ENCODE peak calls at places on chromosomes 4 and X, in eight cellular contexts. H is A673, M is cardiac muscle cell, V is GM13977, A is B cell, X is fibroblast of mammary gland, Q is tibial artery, I is HepG2. Z is an unnamed sample.

GRCh38 chr4:72076562-72076961 is 44.8 kb downstream of the NPFFR2 start:
- DNase-seq in V (no peak), X (peak; percentile 4), H (peak; percentile 0), I (no peak), Q (no peak), M (peak; percentile 1), A (no peak), Z (no peak)

GRCh38 chrX:115560211-115560977 is 580 bp upstream of the PLS3 start:
- DNase-seq in I (peak; percentile 63), V (no peak), X (no peak), A (no peak), Q (no peak), M (no peak), H (no peak), Z (no peak)

GRCh38 chr4:155809835-155810234 is 51.0 kb downstream of the GUCY1B1 start:
- DNase-seq in A (no peak), H (peak; percentile 90), Q (no peak), I (peak; percentile 64), V (peak; percentile 39), M (peak; percentile 74), X (peak; percentile 94), Z (no peak)

GRCh38 chrX:151323054-151323453 is 74.0 kb upstream of the VMA21 start:
- DNase-seq in V (no peak), A (no peak), M (no peak), H (no peak), X (no peak), Q (no peak), I (no peak), Z (no peak)

GRCh38 chr4:149605601-149606378 is 209.9 kb downstream of the IQCM start:
- DNase-seq in X (peak; percentile 49), V (no peak), H (no peak), M (no peak), A (no peak), I (no peak), Q (no peak), Z (no peak)

GRCh38 chr4:162705130-162705803 is 461.4 kb downstream of the NAF1 start:
- DNase-seq in I (no peak), X (no peak), H (no peak), M (peak; percentile 2), A (no peak), V (no peak), Q (no peak), Z (no peak)

GRCh38 chr4:5711479-5712184 is 631 bp downstream of the EVC start:
- DNase-seq in A (no peak), Q (no peak), I (peak; percentile 15), X (peak; percentile 56), V (peak; percentile 30), M (no peak), H (peak; percentile 33), Z (peak; percentile 19)

GRCh38 chrX:118976599-118977340 is 2.4 kb downstream of the LONRF3 start:
- DNase-seq in X (no peak), M (no peak), H (peak; percentile 3), I (no peak), V (no peak), Q (peak; percentile 29), A (no peak), Z (no peak)

GRCh38 chr4:2292679-2293108 is 30.8 kb upstream of the MXD4 start:
- DNase-seq in V (no peak), I (no peak), A (no peak), H (peak; percentile 50), M (no peak), X (peak; percentile 90), Q (no peak), Z (no peak)

GRCh38 chrX:67544871-67545771 is 1.3 kb downstream of the AR start:
- DNase-seq in Q (no peak), I (no peak), A (no peak), H (no peak), X (peak; percentile 62), V (no peak), M (no peak), Z (peak; percentile 4)

GRCh38 chr4:40514409-40515025 is 115.1 kb downstream of the RBM47 start:
- DNase-seq in M (no peak), X (no peak), I (peak; percentile 51), H (no peak), Q (no peak), V (no peak), A (no peak), Z (no peak)

GRCh38 chrX:79325263-79325958 is 41.7 kb downstream of the ITM2A start:
- DNase-seq in A (no peak), Q (no peak), V (no peak), I (no peak), X (no peak), M (no peak), H (no peak), Z (no peak)

GRCh38 chr4:112178731-112179130 is 33.5 kb downstream of the FAM241A start:
- DNase-seq in X (peak; percentile 41), I (no peak), M (no peak), Q (no peak), V (no peak), A (no peak), H (no peak), Z (no peak)

GRCh38 chr4:168558587-168558986 is 61.7 kb downstream of the PALLD start:
- DNase-seq in Q (no peak), X (peak; percentile 33), A (no peak), V (no peak), M (no peak), I (no peak), H (peak; percentile 34), Z (no peak)

GRCh38 chr4:39621582-39621981 is 17.1 kb downstream of the SMIM14 start:
- DNase-seq in X (peak; percentile 93), V (no peak), I (peak; percentile 88), H (peak; percentile 46), A (no peak), Q (peak; percentile 73), M (peak; percentile 40), Z (no peak)

GRCh38 chrX:47264507-47265173 is 31.8 kb downstream of the USP11 start:
- DNase-seq in H (no peak), M (no peak), I (peak; percentile 38), A (no peak), V (no peak), X (peak; percentile 77), Q (no peak), Z (no peak)

GRCh38 chr4:103207673-103208072 is 9.5 kb upstream of the CENPE start:
- DNase-seq in H (peak; percentile 11), M (peak; percentile 20), X (peak; percentile 2), Q (no peak), I (peak; percentile 48), A (no peak), V (no peak), Z (no peak)
- TF ChIP-seq CTCF in H (peak; percentile 35), M (no peak), X (peak; percentile 1), Q (no peak), I (peak; percentile 76), A (no peak), V (peak; percentile 20), Z (peak; percentile 29)

DNA sequence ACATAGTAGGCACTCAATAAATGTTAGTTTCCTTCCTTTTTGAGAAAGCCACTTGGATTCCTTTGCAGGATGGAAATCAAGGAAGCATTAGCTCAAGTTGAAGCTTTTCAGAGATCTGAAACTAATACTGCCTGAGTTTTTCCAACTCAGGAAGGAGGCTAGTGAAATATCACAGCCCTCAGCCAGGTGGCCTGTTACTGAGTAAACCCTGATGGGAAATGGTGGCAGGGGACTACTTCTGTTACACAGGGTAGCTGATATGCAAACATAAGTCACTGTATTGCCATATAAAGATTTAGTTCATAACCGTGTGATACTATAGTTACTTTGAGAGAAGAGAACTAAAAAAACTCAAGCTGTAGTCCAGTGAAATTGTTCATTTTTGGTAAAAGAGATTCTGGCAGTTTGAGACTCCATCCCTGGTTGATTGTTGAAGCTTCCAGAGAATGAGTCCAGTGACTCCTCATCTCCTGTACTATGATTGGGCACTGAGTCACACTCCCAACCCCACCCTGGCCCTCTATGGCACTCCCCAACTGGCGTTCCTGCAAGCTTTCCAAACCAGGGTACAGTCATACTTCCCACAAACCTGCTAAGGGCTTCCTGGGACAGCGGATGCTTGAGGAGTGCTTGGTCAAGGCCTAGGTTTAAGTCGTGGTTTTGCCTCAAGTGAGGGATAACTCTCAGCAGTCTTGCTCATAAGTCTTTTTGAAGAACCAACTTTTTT is 81.8 kb downstream of the MID1IP1 start:
- DNase-seq in Q (no peak), H (no peak), I (no peak), M (no peak), X (peak; percentile 96), V (no peak), A (no peak), Z (no peak)
- TF ChIP-seq CTCF in Q (no peak), H (no peak), I (no peak), M (no peak), X (no peak), V (no peak), A (no peak), Z (no peak)

GRCh38 chr4:128840711-128841318 is 31.3 kb downstream of the JADE1 start:
- DNase-seq in X (no peak), I (no peak), Q (no peak), H (no peak), V (no peak), M (no peak), A (no peak), Z (no peak)

GRCh38 chr4:128835498-128836222 is 26.2 kb downstream of the JADE1 start:
- DNase-seq in Q (peak; percentile 46), M (no peak), V (no peak), I (no peak), A (no peak), H (no peak), X (peak; percentile 28), Z (no peak)

GRCh38 chr4:128837198-128837597 is 27.7 kb downstream of the JADE1 start:
- DNase-seq in X (no peak), H (no peak), M (no peak), I (peak; percentile 74), A (no peak), V (no peak), Q (no peak), Z (no peak)

GRCh38 chr4:128841402-128841801 is 31.9 kb downstream of the JADE1 start:
- DNase-seq in Q (no peak), A (no peak), I (no peak), X (no peak), V (no peak), M (no peak), H (no peak), Z (no peak)

DNA sequence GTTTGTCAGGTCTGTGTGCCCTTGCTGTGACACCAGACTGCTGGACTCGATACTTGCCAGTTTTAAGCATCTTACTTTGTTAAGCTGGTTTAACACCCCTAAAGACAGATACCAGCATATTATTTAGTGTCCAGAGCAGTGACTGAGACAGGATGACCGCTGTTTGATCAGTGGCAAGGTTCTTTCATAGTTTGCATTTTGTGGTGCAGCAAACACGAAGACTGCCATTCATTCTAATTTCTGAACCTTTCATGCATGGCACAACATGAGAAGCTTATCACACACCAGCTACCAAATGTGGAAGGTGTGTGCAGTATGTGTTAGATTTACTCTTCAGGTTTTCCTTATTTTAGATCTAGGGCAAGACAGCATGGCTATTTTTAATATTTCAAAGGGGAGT is 28.2 kb downstream of the JADE1 start:
- DNase-seq in Q (no peak), A (no peak), X (no peak), H (no peak), M (no peak), V (no peak), I (no peak), Z (no peak)
- TF ChIP-seq CTCF in Q (no peak), A (no peak), X (no peak), H (no peak), M (no peak), V (no peak), I (no peak), Z (no peak)

DNA sequence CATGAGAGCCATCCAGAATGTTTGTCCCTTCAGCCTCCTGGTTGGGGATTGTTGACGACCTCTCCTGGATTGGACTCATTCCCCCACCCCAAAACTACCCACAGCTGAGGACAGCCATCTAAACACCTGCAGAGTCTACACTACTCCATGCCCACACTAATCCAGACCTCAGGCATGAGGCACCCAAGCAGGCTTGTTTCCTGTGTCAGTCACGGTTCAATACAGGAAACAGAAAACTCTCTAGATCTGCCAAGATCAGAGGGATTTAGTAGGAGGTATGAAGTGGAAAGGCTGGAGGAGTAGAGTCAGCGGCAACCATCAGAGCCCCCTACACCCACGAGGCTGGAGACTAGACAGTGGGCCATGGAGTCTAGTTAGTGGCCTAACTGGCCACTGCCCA is 37.7 kb downstream of the HAND2 start:
- DNase-seq in Q (no peak), M (no peak), H (peak; percentile 51), A (no peak), V (no peak), I (no peak), X (no peak), Z (no peak)
- TF ChIP-seq CTCF in Q (no peak), M (no peak), H (no peak), A (no peak), V (no peak), I (no peak), X (no peak), Z (no peak)

Z was measured in neural crest cell.